ENCODE peak calls at places on chromosomes 12 and 14, in four cellular contexts. P, G, K and B are unnamed samples.

GRCh38 chr12:109710747-109711595 is 2.7 kb upstream of the FAM222A start:
- DNase-seq in G (peak; percentile 10), P (peak; percentile 30), K (no peak), B (no peak)

GRCh38 chr14:71245659-71246361 is 338.6 kb downstream of the PCNX1 start:
- DNase-seq in P (no peak), G (no peak), K (no peak), B (no peak)

GRCh38 chr14:60862283-60862682 is 118.6 kb downstream of the TRMT5 start:
- DNase-seq in K (no peak), G (no peak), P (peak; percentile 87), B (peak; percentile 41)

GRCh38 chr14:106551265-106551664 is 1024.9 kb downstream of the TMEM121 start:
- DNase-seq in K (no peak), P (no peak), G (peak; percentile 46), B (no peak)

GRCh38 chr12:54164402-54165145 is 24.2 kb downstream of the SMUG1 start:
- DNase-seq in K (no peak), P (no peak), G (peak; percentile 69), B (no peak)

GRCh38 chr12:24469089-24469488 is 479.8 kb downstream of the BCAT1 start:
- DNase-seq in G (no peak), K (no peak), P (no peak), B (no peak)

GRCh38 chr12:49131051-49131972 is at the start of gene TUBA1B:
- DNase-seq in K (peak; percentile 86), G (peak; percentile 96), P (peak; percentile 91), B (peak; percentile 92)

GRCh38 chr14:43135877-43136411 is 1371.1 kb downstream of the FSCB start:
- DNase-seq in P (no peak), K (no peak), G (no peak), B (no peak)

GRCh38 chr12:112183141-112183581 is 57.8 kb downstream of the TRAFD1 start:
- DNase-seq in G (no peak), K (peak; percentile 24), P (no peak), B (no peak)

GRCh38 chr14:32367501-32367900 is 38.4 kb downstream of the AKAP6 start:
- DNase-seq in K (no peak), P (no peak), G (no peak), B (no peak)

GRCh38 chr14:50260511-50260910 is 29.1 kb upstream of the SOS2 start:
- DNase-seq in P (no peak), K (no peak), G (peak; percentile 36), B (no peak)

GRCh38 chr14:99604766-99605298 is 825 bp upstream of the CCDC85C start:
- DNase-seq in G (peak; percentile 62), P (no peak), K (peak; percentile 49), B (peak; percentile 17)

GRCh38 chr12:53493610-53494391 is 5.5 kb downstream of the MAP3K12 start:
- DNase-seq in K (no peak), P (no peak), G (peak; percentile 42), B (no peak)

GRCh38 chr14:95466506-95466905 is 49.9 kb downstream of the SYNE3 start:
- DNase-seq in K (no peak), G (no peak), P (no peak), B (no peak)

GRCh38 chr14:77979666-77980351 is 179.9 kb downstream of the ADCK1 start:
- DNase-seq in K (peak; percentile 61), P (no peak), G (peak; percentile 10), B (no peak)

GRCh38 chr12:54394281-54394719 is 9.8 kb upstream of the ZNF385A start:
- DNase-seq in K (no peak), P (no peak), G (peak; percentile 47), B (no peak)

GRCh38 chr12:62006076-62006732 is 254.0 kb upstream of the USP15 start:
- DNase-seq in K (no peak), P (peak; percentile 18), G (peak; percentile 3), B (no peak)

GRCh38 chr14:68135566-68135965 is 316.0 kb downstream of the RAD51B start:
- DNase-seq in P (no peak), K (no peak), G (no peak), B (no peak)

GRCh38 chr12:56361487-56362129 is 1.0 kb downstream of the APOF start:
- DNase-seq in K (no peak), P (no peak), G (peak; percentile 15), B (no peak)

GRCh38 chr12:9632766-9633165 is 25.1 kb upstream of the KLRB1 start:
- DNase-seq in P (no peak), K (no peak), G (no peak), B (no peak)

GRCh38 chr14:51566831-51567582 is 84.7 kb upstream of the FRMD6 start:
- DNase-seq in G (no peak), K (no peak), P (no peak), B (no peak)

GRCh38 chr14:29111554-29111953 is 345.0 kb downstream of the FOXG1 start:
- DNase-seq in P (no peak), K (no peak), G (no peak), B (no peak)

GRCh38 chr14:57982802-57983201 is 116.9 kb upstream of the SLC35F4 start:
- DNase-seq in P (peak; percentile 22), K (no peak), G (peak; percentile 13), B (peak; percentile 11)

GRCh38 chr12:108304633-108305032 is 34.5 kb downstream of the CMKLR1 start:
- DNase-seq in G (no peak), K (no peak), P (no peak), B (no peak)

GRCh38 chr12:52686063-52686462 is 5.9 kb upstream of the KRT1 start:
- DNase-seq in K (no peak), G (no peak), P (no peak), B (no peak)